ENCODE peak calls at places on chromosomes 2 and 18, in eight cellular contexts. Z is brain microvascular endothelial cell; Y is bronchial epithelial cell; C is mesothelial cell of epicardium; T is stomach; L is endothelial cell; R is CD8-positive, alpha-beta T cell; W is GM12865. N is an unnamed sample.

GRCh38 chr2:12051831-12052230 is 305.4 kb downstream of the LPIN1 start:
- DNase-seq in W (no peak), L (no peak), T (no peak), R (no peak), Z (peak), C (no peak), Y (peak), N (no peak)

GRCh38 chr2:168416555-168416954 is 39.5 kb upstream of the CERS6 start:
- DNase-seq in C (no peak), Z (no peak), R (no peak), Y (peak), T (no peak), L (no peak), W (no peak), N (no peak)

GRCh38 chr2:127163922-127164321 is 56.2 kb downstream of the CYP27C1 start:
- DNase-seq in W (no peak), R (no peak), C (no peak), Z (no peak), Y (no peak), T (no peak), L (no peak), N (no peak)

GRCh38 chr18:44786697-44787096 is 106.0 kb downstream of the SETBP1 start:
- DNase-seq in Y (no peak), R (no peak), L (no peak), W (peak), T (no peak), C (no peak), Z (no peak), N (no peak)

GRCh38 chr18:12325726-12326245 is 17.7 kb downstream of the TUBB6 start:
- DNase-seq in W (no peak), C (no peak), Y (no peak), R (no peak), T (no peak), Z (no peak), L (no peak), N (no peak)

GRCh38 chr2:162795312-162795711 is 43.3 kb downstream of the KCNH7 start:
- DNase-seq in R (no peak), W (peak), C (no peak), Y (peak), T (no peak), L (no peak), Z (no peak), N (no peak)

GRCh38 chr18:45106331-45106774 is 425.7 kb downstream of the SETBP1 start:
- DNase-seq in L (no peak), Z (peak), Y (no peak), W (peak), C (no peak), T (no peak), R (peak), N (no peak)

GRCh38 chr2:61887684-61888303 is 662 bp downstream of the CCT4 start:
- DNase-seq in T (no peak), R (no peak), Z (peak), W (peak), L (no peak), C (no peak), Y (peak), N (no peak)

GRCh38 chr2:21656330-21657075 is 532.7 kb downstream of the TDRD15 start:
- DNase-seq in Z (no peak), Y (no peak), T (no peak), C (no peak), L (no peak), R (no peak), W (no peak), N (no peak)

GRCh38 chr2:86596118-86596517 is 27.5 kb downstream of the RNF103 start:
- DNase-seq in W (no peak), C (no peak), Z (no peak), Y (no peak), R (no peak), L (no peak), T (no peak), N (no peak)

GRCh38 chr2:10787176-10787968 is 25.2 kb downstream of the PDIA6 start:
- DNase-seq in L (peak), Y (no peak), Z (no peak), T (no peak), W (peak), C (no peak), R (no peak), N (no peak)

GRCh38 chr2:127532296-127532695 is 3.2 kb upstream of the MYO7B start:
- DNase-seq in L (no peak), R (no peak), Z (no peak), T (no peak), Y (no peak), C (no peak), W (no peak), N (no peak)

GRCh38 chr2:46770622-46771021 is 145.0 kb downstream of the MCFD2 start:
- DNase-seq in T (no peak), W (no peak), Y (no peak), L (no peak), Z (peak), C (no peak), R (no peak), N (no peak)

GRCh38 chr2:162053066-162053807 is 20.8 kb downstream of the DPP4 start:
- DNase-seq in R (no peak), T (no peak), Y (no peak), C (no peak), Z (no peak), L (no peak), W (no peak), N (no peak)

GRCh38 chr18:38576349-38576748 is 1010.8 kb upstream of the CELF4 start:
- DNase-seq in W (peak), L (no peak), Y (no peak), C (no peak), R (no peak), Z (no peak), T (no peak), N (no peak)

GRCh38 chr18:78240867-78241266 is 738.8 kb upstream of the SALL3 start:
- DNase-seq in R (no peak), Z (no peak), W (no peak), T (no peak), C (no peak), L (no peak), Y (no peak), N (no peak)

GRCh38 chr2:108612153-108612513 is 77.9 kb downstream of the LIMS1 start:
- DNase-seq in L (no peak), W (peak), Y (peak), R (no peak), Z (no peak), T (no peak), C (no peak), N (no peak)

GRCh38 chr18:3827236-3827635 is 377.3 kb downstream of the TGIF1 start:
- DNase-seq in Z (no peak), C (no peak), Y (no peak), T (no peak), L (no peak), R (no peak), W (no peak), N (no peak)

GRCh38 chr2:200298015-200298414 is 8.5 kb upstream of the SPATS2L start:
- DNase-seq in L (no peak), T (no peak), W (no peak), Z (no peak), Y (no peak), R (no peak), C (no peak), N (no peak)

GRCh38 chr2:127614246-127614645 is 31.7 kb upstream of the GPR17 start:
- DNase-seq in L (no peak), T (no peak), W (no peak), Z (no peak), C (peak), Y (no peak), R (no peak), N (no peak)

GRCh38 chr18:9742588-9743131 is 34.6 kb downstream of the RAB31 start:
- DNase-seq in T (no peak), W (no peak), L (peak), Y (no peak), Z (peak), R (no peak), C (no peak), N (no peak)

GRCh38 chr2:31411771-31412170 is 2.8 kb downstream of the XDH start:
- DNase-seq in W (no peak), Z (no peak), C (no peak), R (no peak), L (no peak), Y (peak), T (no peak), N (no peak)

GRCh38 chr2:27914046-27914792 is 23.7 kb downstream of the BABAM2 start:
- DNase-seq in C (no peak), W (no peak), Y (no peak), R (no peak), L (no peak), T (no peak), Z (no peak), N (no peak)

GRCh38 chr2:236167297-236168109 is 683 bp downstream of the GBX2 start:
- DNase-seq in C (no peak), Z (no peak), Y (no peak), R (no peak), T (no peak), L (peak), W (no peak), N (no peak)

GRCh38 chr18:3150274-3150673 is 69.5 kb downstream of the MYOM1 start:
- DNase-seq in R (no peak), W (no peak), Z (no peak), Y (no peak), T (no peak), L (no peak), C (no peak), N (no peak)

GRCh38 chr2:67237288-67237687 is 159.8 kb upstream of the ETAA1 start:
- DNase-seq in L (no peak), R (no peak), Y (no peak), T (no peak), W (no peak), Z (no peak), C (no peak), N (no peak)

GRCh38 chr2:241901500-241902351 is 32.2 kb downstream of the RTP5 start:
- DNase-seq in C (peak), Z (no peak), L (no peak), Y (peak), T (peak), R (no peak), W (no peak), N (no peak)

GRCh38 chr18:68472701-68473295 is 242.1 kb downstream of the TMX3 start:
- DNase-seq in Y (no peak), C (no peak), Z (no peak), L (no peak), R (no peak), T (no peak), W (no peak), N (no peak)

GRCh38 chr2:172179045-172179742 is 76.5 kb upstream of the DLX2 start:
- DNase-seq in Z (no peak), L (no peak), Y (peak), C (no peak), R (no peak), W (no peak), T (no peak), N (no peak)

GRCh38 chr18:63322908-63323634 is 3.5 kb upstream of the BCL2 start:
- DNase-seq in L (peak), C (peak), Z (peak), Y (peak), R (peak), T (peak), W (peak), N (peak)

GRCh38 chr2:106562826-106563594 is 75.8 kb downstream of the CD8B2 start:
- DNase-seq in Y (peak), R (no peak), L (peak), T (no peak), Z (no peak), C (no peak), W (no peak), N (no peak)
- TF ChIP-seq CTCF in Y (no peak), R (no peak), L (no peak), T (no peak), Z (peak), C (no peak), W (no peak), N (peak)

DNA sequence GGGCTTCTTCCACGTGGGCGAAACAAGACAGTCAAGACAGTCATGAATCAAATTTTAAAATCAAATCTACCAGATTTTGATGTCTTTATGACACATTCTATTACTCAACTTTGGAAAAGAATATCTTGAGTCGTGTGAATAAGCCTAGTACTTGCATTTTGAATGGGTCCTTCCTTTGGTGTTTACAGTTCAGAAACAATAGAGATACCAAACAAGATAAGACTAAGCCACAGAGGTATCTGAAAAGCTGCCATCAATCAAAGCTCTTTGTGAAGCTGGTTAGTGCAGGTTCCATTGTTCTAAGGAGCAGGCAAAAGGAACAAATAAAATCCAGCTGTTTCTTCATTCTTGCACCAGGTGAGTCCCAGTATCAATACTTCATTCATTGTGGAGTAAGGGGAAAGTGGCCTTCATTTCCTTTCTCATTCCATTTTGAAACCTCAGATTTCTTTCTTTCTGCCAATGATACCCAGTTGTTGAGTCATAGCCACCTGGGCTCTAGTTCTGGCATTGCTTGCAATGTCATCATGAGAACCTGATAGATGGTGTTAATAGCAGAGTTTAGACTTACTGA is 151.7 kb upstream of the L3MBTL4 start:
- DNase-seq in Z (no peak), C (no peak), L (no peak), R (no peak), Y (peak), W (no peak), T (no peak), N (no peak)
- TF ChIP-seq CTCF in Z (no peak), C (no peak), L (no peak), R (no peak), Y (no peak), W (no peak), T (no peak), N (no peak)

GRCh38 chr18:43501099-43501498 is 223.8 kb upstream of the SYT4 start:
- DNase-seq in W (no peak), L (no peak), Z (no peak), Y (no peak), T (no peak), C (no peak), R (no peak), N (no peak)
- TF ChIP-seq CTCF in W (no peak), L (no peak), Z (no peak), Y (no peak), T (no peak), C (no peak), R (no peak), N (no peak)

GRCh38 chr2:45272549-45273245 is 263.4 kb upstream of the SIX2 start:
- DNase-seq in C (no peak), R (no peak), T (no peak), W (no peak), Y (no peak), L (no peak), Z (no peak), N (no peak)

GRCh38 chr2:45269149-45269793 is 260.0 kb upstream of the SIX2 start:
- DNase-seq in Z (no peak), C (no peak), T (peak), Y (no peak), R (no peak), L (no peak), W (no peak), N (no peak)

GRCh38 chr2:45267062-45267702 is 257.9 kb upstream of the SIX2 start:
- DNase-seq in W (no peak), Y (no peak), L (no peak), T (peak), R (no peak), C (peak), Z (no peak), N (no peak)

GRCh38 chr2:45265336-45265735 is 256.1 kb upstream of the SIX2 start:
- DNase-seq in T (no peak), Z (no peak), R (no peak), Y (no peak), W (no peak), L (no peak), C (no peak), N (no peak)

DNA sequence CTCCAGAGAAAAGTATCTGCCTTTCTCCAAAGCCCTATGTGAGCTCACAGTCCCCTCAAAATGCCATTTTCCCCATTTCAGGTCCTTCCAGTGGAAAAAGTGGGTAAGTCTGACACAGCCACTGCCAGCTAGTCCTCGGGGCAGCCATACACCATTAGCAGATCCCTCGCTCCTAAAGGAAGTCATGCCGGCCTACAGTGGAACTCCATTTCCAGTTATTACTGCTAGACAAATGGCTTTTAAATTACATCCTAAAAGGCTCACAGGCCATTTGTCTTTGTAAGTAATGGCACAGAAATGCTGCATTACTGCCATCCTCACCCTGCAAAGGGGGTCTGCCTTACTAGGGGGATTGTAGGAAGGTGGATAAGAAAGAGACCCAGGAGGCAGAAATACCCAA is 259.4 kb upstream of the SIX2 start:
- DNase-seq in R (no peak), Z (no peak), T (peak), Y (no peak), W (no peak), L (no peak), C (no peak), N (no peak)
- TF ChIP-seq CTCF in R (no peak), Z (no peak), T (no peak), Y (no peak), W (no peak), L (no peak), C (no peak), N (no peak)

DNA sequence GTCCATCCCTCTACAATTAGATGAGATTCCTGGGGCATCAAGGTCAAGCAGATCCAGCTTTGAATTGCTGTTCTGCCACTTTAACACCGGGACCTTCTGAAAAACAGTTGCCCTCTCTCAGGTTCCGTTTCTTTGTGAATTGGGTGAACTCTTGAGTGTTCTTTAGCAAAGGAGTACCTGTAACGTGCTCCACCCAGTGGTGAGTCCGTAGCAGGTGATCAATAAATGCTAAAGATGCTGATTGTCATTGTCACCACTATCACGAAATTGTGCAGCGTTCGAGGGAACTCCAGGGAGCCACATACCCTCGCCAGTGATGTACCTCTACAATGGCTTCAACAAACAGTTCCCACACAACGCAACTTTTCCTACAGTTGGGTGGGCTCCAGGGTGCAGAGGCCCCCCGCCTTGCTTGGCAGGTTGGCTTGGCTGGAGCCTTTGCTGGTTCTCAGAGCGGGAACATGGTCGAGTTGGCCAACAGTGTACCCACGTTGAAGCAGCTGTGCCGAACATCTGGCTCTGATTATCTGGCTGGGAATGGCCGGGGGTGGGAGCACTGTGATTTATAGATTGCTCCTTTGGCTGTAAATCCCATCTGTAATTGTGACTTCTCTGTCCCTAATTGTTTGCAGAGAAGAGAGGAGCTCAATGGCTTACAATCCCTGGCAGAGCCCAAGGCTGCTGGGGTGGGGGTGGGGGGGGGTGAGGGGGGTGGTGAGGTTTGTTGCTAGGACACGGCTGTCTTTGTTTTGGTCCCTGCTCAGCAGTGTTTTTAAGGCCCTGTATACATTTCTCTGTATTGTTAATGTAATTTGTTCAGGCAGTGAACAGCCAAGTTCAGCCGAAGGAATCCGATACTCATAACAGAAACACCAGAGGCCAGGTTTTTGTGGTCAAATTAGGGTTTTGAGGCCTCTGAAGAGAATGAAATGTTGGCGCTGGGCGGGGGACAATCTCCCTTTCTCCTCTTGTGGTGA is 82.2 kb downstream of the TCF7L1 start:
- DNase-seq in Y (no peak), L (no peak), W (peak), Z (peak), T (no peak), R (no peak), C (peak), N (no peak)
- TF ChIP-seq CTCF in Y (peak), L (no peak), W (peak), Z (peak), T (no peak), R (no peak), C (no peak), N (peak)